ENCODE peak calls at places on chromosomes 6 and 20, in five cellular contexts. F, Q, T, S and W are unnamed samples.

GRCh38 chr6:170403451-170403850 is 96.9 kb downstream of the FAM120B start:
- DNase-seq in F (no peak), Q (peak; percentile 70), T (peak; percentile 59), S (peak; percentile 73), W (peak; percentile 96)

GRCh38 chr20:17568972-17569471 is 853 bp upstream of the DSTN start:
- DNase-seq in F (peak; percentile 41), Q (peak; percentile 99), T (peak; percentile 40), S (peak; percentile 77), W (peak; percentile 92)

GRCh38 chr6:25560851-25561250 is 91.2 kb upstream of the SCGN start:
- DNase-seq in F (no peak), Q (no peak), T (no peak), S (no peak), W (no peak)

GRCh38 chr6:116280161-116280959 is 630 bp upstream of the TSPYL1 start:
- DNase-seq in F (no peak), Q (peak; percentile 16), T (no peak), S (no peak), W (peak; percentile 34)

GRCh38 chr6:70151616-70152015 is 151.3 kb downstream of the COL9A1 start:
- DNase-seq in F (no peak), Q (no peak), T (no peak), S (no peak), W (peak; percentile 32)

GRCh38 chr6:87828044-87828443 is 126.0 kb upstream of the AKIRIN2 start:
- DNase-seq in F (no peak), Q (no peak), T (no peak), S (no peak), W (no peak)

GRCh38 chr6:129444683-129445082 is 265.3 kb downstream of the ARHGAP18 start:
- DNase-seq in F (no peak), Q (no peak), T (no peak), S (no peak), W (no peak)

GRCh38 chr6:31407699-31408098 is 4.3 kb downstream of the MICA start:
- DNase-seq in F (no peak), Q (peak; percentile 78), T (no peak), S (no peak), W (no peak)

GRCh38 chr6:137056121-137056880 is 11.5 kb upstream of the IL20RA start:
- DNase-seq in F (no peak), Q (no peak), T (no peak), S (no peak), W (no peak)

GRCh38 chr20:3616250-3616649 is 46.9 kb downstream of the GFRA4 start:
- DNase-seq in F (no peak), Q (peak; percentile 50), T (no peak), S (peak; percentile 66), W (peak; percentile 85)

GRCh38 chr6:161308075-161308655 is 34.3 kb upstream of the AGPAT4 start:
- DNase-seq in F (no peak), Q (no peak), T (no peak), S (peak; percentile 41), W (no peak)

GRCh38 chr6:139801571-139802321 is 427.3 kb upstream of the CITED2 start:
- DNase-seq in F (no peak), Q (peak; percentile 49), T (no peak), S (no peak), W (peak; percentile 55)

GRCh38 chr6:147043994-147044477 is 160.2 kb upstream of the STXBP5 start:
- DNase-seq in F (no peak), Q (peak; percentile 45), T (no peak), S (no peak), W (no peak)

GRCh38 chr6:35166160-35166919 is 25.2 kb upstream of the TCP11 start:
- DNase-seq in F (no peak), Q (no peak), T (no peak), S (no peak), W (no peak)
- H3K4ac ChIP-seq in F (no peak overlapping the region), Q (peak overlapping the region; percentile 83), T (no peak overlapping the region), S (no peak overlapping the region), W (no peak overlapping the region)

DNA sequence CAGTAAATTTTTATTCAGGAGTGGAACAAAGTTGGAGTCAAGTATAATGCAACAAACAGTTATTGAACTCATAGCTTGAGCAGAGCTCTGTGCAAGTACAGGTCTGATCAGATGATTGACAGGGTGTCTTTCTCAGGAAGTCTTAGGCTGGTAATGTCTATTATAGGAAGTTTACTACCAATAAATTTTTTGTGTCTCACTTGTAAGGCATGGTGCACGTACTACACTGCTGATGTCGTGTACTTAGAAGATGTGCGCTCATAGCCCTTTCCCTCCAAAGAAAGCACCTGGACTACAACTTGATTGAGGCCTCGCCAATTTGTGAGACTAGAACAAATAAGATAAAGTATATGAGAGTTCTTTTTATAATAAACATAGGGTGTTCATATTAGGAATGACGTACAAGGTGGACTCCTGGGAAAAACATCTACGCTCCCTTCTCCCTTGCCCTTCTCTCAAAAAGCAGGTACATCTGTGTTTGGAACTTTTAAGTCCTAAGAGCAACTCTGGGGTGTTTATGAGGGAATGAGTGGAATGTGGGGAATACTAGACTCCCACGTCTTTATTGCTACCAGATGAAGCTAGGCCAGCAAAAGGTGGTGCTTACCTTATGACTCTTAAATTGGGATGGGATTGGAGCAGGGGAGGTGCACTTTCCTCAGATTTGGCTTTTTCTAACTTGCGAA is 1.5 kb downstream of the NDUFAF5 start:
- DNase-seq in F (no peak), Q (no peak), T (no peak), S (no peak), W (no peak)
- H3K4ac ChIP-seq in F (no peak overlapping the region), Q (no peak overlapping the region), T (no peak overlapping the region), S (no peak overlapping the region), W (peak overlapping the region; percentile 52)

DNA sequence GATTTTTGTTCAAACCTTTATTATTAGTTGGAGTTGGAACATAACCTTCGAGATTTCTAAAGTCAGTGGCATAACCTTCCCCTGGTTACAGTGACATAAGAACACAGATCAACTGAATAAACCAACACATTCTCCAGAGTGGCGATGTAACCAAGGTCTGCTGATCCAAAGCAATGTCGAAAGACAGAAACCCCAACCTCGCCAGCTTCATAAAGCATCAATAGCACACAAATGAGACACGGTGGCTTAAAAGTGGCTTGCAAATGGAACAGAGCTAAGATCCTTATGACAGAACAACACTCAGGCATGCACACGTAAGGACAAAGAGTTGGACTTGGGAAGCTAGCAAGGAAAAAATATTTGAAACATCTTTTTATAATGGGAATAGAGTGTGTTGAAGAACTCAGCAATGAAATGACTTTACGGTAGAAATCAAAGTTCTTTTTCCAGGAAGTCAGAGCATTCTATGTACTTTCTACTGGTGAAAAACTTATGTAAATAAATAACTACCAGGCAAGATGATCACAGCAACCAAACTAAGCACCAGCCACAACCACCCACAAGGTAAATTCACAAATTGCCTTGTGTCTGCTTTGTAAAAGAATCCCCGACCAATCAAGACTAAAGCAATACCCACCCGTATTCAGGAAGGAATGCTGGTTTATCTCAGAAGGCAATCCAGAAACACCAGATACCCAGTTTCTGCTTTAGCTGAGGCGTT is 61.0 kb upstream of the NHSL1 start:
- DNase-seq in F (no peak), Q (no peak), T (no peak), S (no peak), W (peak; percentile 78)
- H3K4ac ChIP-seq in F (no peak overlapping the region), Q (no peak overlapping the region), T (no peak overlapping the region), S (no peak overlapping the region), W (peak overlapping the region; percentile 86)

DNA sequence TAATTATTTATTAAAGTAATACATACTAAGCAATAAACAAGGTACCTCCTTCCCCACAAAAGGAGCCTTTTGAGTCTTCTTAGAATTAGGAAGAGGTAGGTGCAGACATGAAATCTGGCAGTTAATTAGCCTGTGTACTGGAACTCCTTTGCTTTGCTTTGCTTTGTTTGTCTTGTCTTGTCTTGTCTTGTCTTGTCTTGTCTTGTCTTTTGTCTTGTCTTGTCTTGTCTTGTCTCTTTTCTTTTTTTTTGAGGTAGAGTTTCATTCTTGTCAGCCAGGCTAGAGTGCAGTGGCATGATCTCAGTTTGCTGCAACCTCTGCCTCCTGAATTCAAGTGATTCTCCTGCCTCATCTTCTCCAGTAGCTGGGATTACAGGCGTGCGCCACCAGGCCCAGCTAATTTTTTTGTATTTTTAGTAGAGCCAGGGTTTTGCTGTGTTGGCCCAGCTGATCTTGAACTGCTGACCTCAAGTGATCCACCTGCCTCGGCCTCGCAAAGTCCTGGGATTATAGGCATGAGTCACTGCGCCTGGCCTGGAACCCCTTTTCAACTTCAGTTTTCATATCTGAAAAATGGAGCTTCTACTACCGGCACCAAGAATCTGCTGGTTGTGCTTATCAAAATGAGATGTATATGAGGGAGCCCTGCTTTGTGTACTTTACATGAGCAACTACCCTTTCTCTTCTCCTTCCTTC is 301.2 kb downstream of the CDKAL1 start:
- DNase-seq in F (no peak), Q (no peak), T (no peak), S (no peak), W (no peak)
- H3K4ac ChIP-seq in F (no peak overlapping the region), Q (no peak overlapping the region), T (no peak overlapping the region), S (no peak overlapping the region), W (no peak overlapping the region)

GRCh38 chr6:4788953-4789584 is 12.9 kb downstream of the CDYL start:
- DNase-seq in F (no peak), Q (no peak), T (no peak), S (peak; percentile 55), W (peak; percentile 48)
- H3K4ac ChIP-seq in F (no peak overlapping the region), Q (no peak overlapping the region), T (no peak overlapping the region), S (no peak overlapping the region), W (no peak overlapping the region)

GRCh38 chr6:18091382-18091781 is 31.1 kb downstream of the NHLRC1 start:
- DNase-seq in F (no peak), Q (no peak), T (no peak), S (no peak), W (no peak)
- H3K4ac ChIP-seq in F (no peak overlapping the region), Q (no peak overlapping the region), T (no peak overlapping the region), S (no peak overlapping the region), W (no peak overlapping the region)

DNA sequence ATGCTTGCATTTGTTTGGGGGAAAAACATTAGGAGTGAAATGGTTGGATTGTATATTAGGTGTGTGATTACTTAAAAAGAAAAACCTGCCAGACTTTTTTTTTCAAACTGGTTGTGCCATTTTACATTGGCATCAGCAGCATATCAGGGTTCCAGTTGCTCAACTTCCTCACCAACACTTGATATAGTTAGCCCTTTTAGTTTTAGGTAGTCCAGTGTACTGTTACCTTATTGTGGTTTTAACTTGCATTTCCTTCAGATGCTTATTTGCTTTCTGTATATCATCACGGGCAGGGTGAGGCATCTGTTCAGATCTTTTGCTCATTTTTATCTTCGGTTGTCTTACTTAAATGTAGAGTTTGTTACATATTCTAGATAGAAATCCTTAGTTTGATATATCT is 5.2 kb downstream of the XRN2 start:
- DNase-seq in F (no peak), Q (no peak), T (no peak), S (no peak), W (no peak)
- H3K4ac ChIP-seq in F (no peak overlapping the region), Q (no peak overlapping the region), T (no peak overlapping the region), S (no peak overlapping the region), W (no peak overlapping the region)

GRCh38 chr6:149202967-149203366 is 114.5 kb upstream of the TAB2 start:
- DNase-seq in F (no peak), Q (no peak), T (no peak), S (no peak), W (peak; percentile 18)

GRCh38 chr6:149198265-149198664 is 119.2 kb upstream of the TAB2 start:
- DNase-seq in F (no peak), Q (no peak), T (no peak), S (no peak), W (no peak)

GRCh38 chr6:149201068-149201655 is 116.3 kb upstream of the TAB2 start:
- DNase-seq in F (no peak), Q (no peak), T (no peak), S (no peak), W (no peak)

GRCh38 chr6:149202100-149202499 is 115.4 kb upstream of the TAB2 start:
- DNase-seq in F (no peak), Q (no peak), T (no peak), S (no peak), W (no peak)

GRCh38 chr6:149200282-149200936 is 117.1 kb upstream of the TAB2 start:
- DNase-seq in F (no peak), Q (no peak), T (no peak), S (no peak), W (no peak)
- H3K4ac ChIP-seq in F (no peak overlapping the region), Q (no peak overlapping the region), T (no peak overlapping the region), S (no peak overlapping the region), W (no peak overlapping the region)

GRCh38 chr6:75126518-75126917 is 79.3 kb downstream of the COL12A1 start:
- DNase-seq in F (no peak), Q (no peak), T (no peak), S (no peak), W (no peak)
- H3K4ac ChIP-seq in F (no peak overlapping the region), Q (no peak overlapping the region), T (no peak overlapping the region), S (no peak overlapping the region), W (no peak overlapping the region)